ENCODE peak calls at places on chromosome 22, in eight cellular contexts. One of them, this sample, is unnamed.

GRCh38 chr22:44816141-44816540 is 63.8 kb downstream of the ARHGAP8 start:
- DNase-seq in nephron progenitor cell: no peak
- DNase-seq in naive thymus-derived CD4-positive, alpha-beta T cell: no peak
- DNase-seq in stimulated activated CD8-positive, alpha-beta memory T cell treated with anti-CD3 and anti-CD28 coated beads, Interleukin-4, amount 100 ng/mL, for 1 hour: no peak
- DNase-seq in cardiac fibroblast: no peak
- DNase-seq in stimulated activated CD4-positive, alpha-beta T cell treated with anti-CD3 and anti-CD28 coated beads, Interleukin-15, amount 100 ng/mL, for 1 hour: no peak
- DNase-seq in AG04450: no peak
- DNase-seq in iris pigment epithelial cell: no peak
- DNase-seq in this sample: no peak

GRCh38 chr22:38423512-38424503 is 31.2 kb downstream of the KCNJ4 start:
- DNase-seq in nephron progenitor cell: no peak
- DNase-seq in naive thymus-derived CD4-positive, alpha-beta T cell: no peak
- DNase-seq in stimulated activated CD8-positive, alpha-beta memory T cell treated with anti-CD3 and anti-CD28 coated beads, Interleukin-4, amount 100 ng/mL, for 1 hour: no peak
- DNase-seq in cardiac fibroblast: no peak
- DNase-seq in stimulated activated CD4-positive, alpha-beta T cell treated with anti-CD3 and anti-CD28 coated beads, Interleukin-15, amount 100 ng/mL, for 1 hour: no peak
- DNase-seq in AG04450: no peak
- DNase-seq in iris pigment epithelial cell: no peak
- DNase-seq in this sample: no peak

GRCh38 chr22:20615021-20615420 is 107.6 kb downstream of the MED15 start:
- DNase-seq in nephron progenitor cell: no peak
- DNase-seq in naive thymus-derived CD4-positive, alpha-beta T cell: no peak
- DNase-seq in stimulated activated CD8-positive, alpha-beta memory T cell treated with anti-CD3 and anti-CD28 coated beads, Interleukin-4, amount 100 ng/mL, for 1 hour: no peak
- DNase-seq in cardiac fibroblast: no peak
- DNase-seq in stimulated activated CD4-positive, alpha-beta T cell treated with anti-CD3 and anti-CD28 coated beads, Interleukin-15, amount 100 ng/mL, for 1 hour: no peak
- DNase-seq in AG04450: no peak
- DNase-seq in iris pigment epithelial cell: no peak
- DNase-seq in this sample: no peak

GRCh38 chr22:19325296-19325950 is 33.9 kb upstream of the CLTCL1 start:
- DNase-seq in nephron progenitor cell: no peak
- DNase-seq in naive thymus-derived CD4-positive, alpha-beta T cell: no peak
- DNase-seq in stimulated activated CD8-positive, alpha-beta memory T cell treated with anti-CD3 and anti-CD28 coated beads, Interleukin-4, amount 100 ng/mL, for 1 hour: no peak
- DNase-seq in cardiac fibroblast: peak; percentile 75
- DNase-seq in stimulated activated CD4-positive, alpha-beta T cell treated with anti-CD3 and anti-CD28 coated beads, Interleukin-15, amount 100 ng/mL, for 1 hour: no peak
- DNase-seq in AG04450: no peak
- DNase-seq in iris pigment epithelial cell: peak; percentile 78
- DNase-seq in this sample: no peak

GRCh38 chr22:20940904-20941385 is 23.7 kb downstream of the CRKL start:
- DNase-seq in nephron progenitor cell: no peak
- DNase-seq in naive thymus-derived CD4-positive, alpha-beta T cell: no peak
- DNase-seq in stimulated activated CD8-positive, alpha-beta memory T cell treated with anti-CD3 and anti-CD28 coated beads, Interleukin-4, amount 100 ng/mL, for 1 hour: no peak
- DNase-seq in cardiac fibroblast: no peak
- DNase-seq in stimulated activated CD4-positive, alpha-beta T cell treated with anti-CD3 and anti-CD28 coated beads, Interleukin-15, amount 100 ng/mL, for 1 hour: no peak
- DNase-seq in AG04450: no peak
- DNase-seq in iris pigment epithelial cell: no peak
- DNase-seq in this sample: no peak

GRCh38 chr22:46029574-46030200 is 52.7 kb upstream of the WNT7B start:
- DNase-seq in nephron progenitor cell: no peak
- DNase-seq in naive thymus-derived CD4-positive, alpha-beta T cell: no peak
- DNase-seq in stimulated activated CD8-positive, alpha-beta memory T cell treated with anti-CD3 and anti-CD28 coated beads, Interleukin-4, amount 100 ng/mL, for 1 hour: no peak
- DNase-seq in cardiac fibroblast: no peak
- DNase-seq in stimulated activated CD4-positive, alpha-beta T cell treated with anti-CD3 and anti-CD28 coated beads, Interleukin-15, amount 100 ng/mL, for 1 hour: no peak
- DNase-seq in AG04450: no peak
- DNase-seq in iris pigment epithelial cell: no peak
- DNase-seq in this sample: no peak

GRCh38 chr22:22753526-22754267 is 109.3 kb downstream of the GGTLC2 start:
- DNase-seq in nephron progenitor cell: peak; percentile 73
- DNase-seq in naive thymus-derived CD4-positive, alpha-beta T cell: peak; percentile 67
- DNase-seq in stimulated activated CD8-positive, alpha-beta memory T cell treated with anti-CD3 and anti-CD28 coated beads, Interleukin-4, amount 100 ng/mL, for 1 hour: peak; percentile 69
- DNase-seq in cardiac fibroblast: peak; percentile 55
- DNase-seq in stimulated activated CD4-positive, alpha-beta T cell treated with anti-CD3 and anti-CD28 coated beads, Interleukin-15, amount 100 ng/mL, for 1 hour: peak; percentile 66
- DNase-seq in AG04450: no peak
- DNase-seq in iris pigment epithelial cell: peak; percentile 54
- DNase-seq in this sample: no peak

GRCh38 chr22:42621505-42622002 is 6.9 kb upstream of the POLDIP3 start:
- DNase-seq in nephron progenitor cell: peak; percentile 90
- DNase-seq in naive thymus-derived CD4-positive, alpha-beta T cell: peak; percentile 33
- DNase-seq in stimulated activated CD8-positive, alpha-beta memory T cell treated with anti-CD3 and anti-CD28 coated beads, Interleukin-4, amount 100 ng/mL, for 1 hour: peak; percentile 21
- DNase-seq in cardiac fibroblast: peak; percentile 70
- DNase-seq in stimulated activated CD4-positive, alpha-beta T cell treated with anti-CD3 and anti-CD28 coated beads, Interleukin-15, amount 100 ng/mL, for 1 hour: peak; percentile 16
- DNase-seq in AG04450: no peak
- DNase-seq in iris pigment epithelial cell: peak; percentile 40
- DNase-seq in this sample: no peak

GRCh38 chr22:47210686-47211085 is 448.2 kb downstream of the TBC1D22A start:
- DNase-seq in nephron progenitor cell: no peak
- DNase-seq in naive thymus-derived CD4-positive, alpha-beta T cell: no peak
- DNase-seq in stimulated activated CD8-positive, alpha-beta memory T cell treated with anti-CD3 and anti-CD28 coated beads, Interleukin-4, amount 100 ng/mL, for 1 hour: no peak
- DNase-seq in cardiac fibroblast: no peak
- DNase-seq in stimulated activated CD4-positive, alpha-beta T cell treated with anti-CD3 and anti-CD28 coated beads, Interleukin-15, amount 100 ng/mL, for 1 hour: no peak
- DNase-seq in AG04450: no peak
- DNase-seq in iris pigment epithelial cell: no peak
- DNase-seq in this sample: no peak

GRCh38 chr22:50170453-50171318 is at the start of gene PANX2:
- DNase-seq in nephron progenitor cell: peak; percentile 64
- DNase-seq in naive thymus-derived CD4-positive, alpha-beta T cell: no peak
- DNase-seq in stimulated activated CD8-positive, alpha-beta memory T cell treated with anti-CD3 and anti-CD28 coated beads, Interleukin-4, amount 100 ng/mL, for 1 hour: no peak
- DNase-seq in cardiac fibroblast: no peak
- DNase-seq in stimulated activated CD4-positive, alpha-beta T cell treated with anti-CD3 and anti-CD28 coated beads, Interleukin-15, amount 100 ng/mL, for 1 hour: no peak
- DNase-seq in AG04450: no peak
- DNase-seq in iris pigment epithelial cell: no peak
- DNase-seq in this sample: no peak

GRCh38 chr22:39515266-39516050 is 4.9 kb upstream of the ATF4 start:
- DNase-seq in nephron progenitor cell: no peak
- DNase-seq in naive thymus-derived CD4-positive, alpha-beta T cell: peak; percentile 5
- DNase-seq in stimulated activated CD8-positive, alpha-beta memory T cell treated with anti-CD3 and anti-CD28 coated beads, Interleukin-4, amount 100 ng/mL, for 1 hour: no peak
- DNase-seq in cardiac fibroblast: no peak
- DNase-seq in stimulated activated CD4-positive, alpha-beta T cell treated with anti-CD3 and anti-CD28 coated beads, Interleukin-15, amount 100 ng/mL, for 1 hour: no peak
- DNase-seq in AG04450: no peak
- DNase-seq in iris pigment epithelial cell: no peak
- DNase-seq in this sample: no peak

GRCh38 chr22:23230348-23231068 is 50.2 kb downstream of the BCR start:
- DNase-seq in nephron progenitor cell: no peak
- DNase-seq in naive thymus-derived CD4-positive, alpha-beta T cell: no peak
- DNase-seq in stimulated activated CD8-positive, alpha-beta memory T cell treated with anti-CD3 and anti-CD28 coated beads, Interleukin-4, amount 100 ng/mL, for 1 hour: no peak
- DNase-seq in cardiac fibroblast: no peak
- DNase-seq in stimulated activated CD4-positive, alpha-beta T cell treated with anti-CD3 and anti-CD28 coated beads, Interleukin-15, amount 100 ng/mL, for 1 hour: no peak
- DNase-seq in AG04450: no peak
- DNase-seq in iris pigment epithelial cell: no peak
- DNase-seq in this sample: no peak

GRCh38 chr22:30922151-30922611 is 46.4 kb downstream of the MORC2 start:
- DNase-seq in nephron progenitor cell: no peak
- DNase-seq in naive thymus-derived CD4-positive, alpha-beta T cell: peak; percentile 77
- DNase-seq in stimulated activated CD8-positive, alpha-beta memory T cell treated with anti-CD3 and anti-CD28 coated beads, Interleukin-4, amount 100 ng/mL, for 1 hour: peak; percentile 77
- DNase-seq in cardiac fibroblast: peak; percentile 53
- DNase-seq in stimulated activated CD4-positive, alpha-beta T cell treated with anti-CD3 and anti-CD28 coated beads, Interleukin-15, amount 100 ng/mL, for 1 hour: peak; percentile 48
- DNase-seq in AG04450: no peak
- DNase-seq in iris pigment epithelial cell: peak; percentile 9
- DNase-seq in this sample: no peak

GRCh38 chr22:30841264-30841663 is 127.3 kb downstream of the MORC2 start:
- DNase-seq in nephron progenitor cell: no peak
- DNase-seq in naive thymus-derived CD4-positive, alpha-beta T cell: no peak
- DNase-seq in stimulated activated CD8-positive, alpha-beta memory T cell treated with anti-CD3 and anti-CD28 coated beads, Interleukin-4, amount 100 ng/mL, for 1 hour: no peak
- DNase-seq in cardiac fibroblast: peak; percentile 86
- DNase-seq in stimulated activated CD4-positive, alpha-beta T cell treated with anti-CD3 and anti-CD28 coated beads, Interleukin-15, amount 100 ng/mL, for 1 hour: no peak
- DNase-seq in AG04450: no peak
- DNase-seq in iris pigment epithelial cell: peak; percentile 69
- DNase-seq in this sample: no peak

GRCh38 chr22:47172771-47173534 is 410.5 kb downstream of the TBC1D22A start:
- DNase-seq in nephron progenitor cell: no peak
- DNase-seq in naive thymus-derived CD4-positive, alpha-beta T cell: no peak
- DNase-seq in stimulated activated CD8-positive, alpha-beta memory T cell treated with anti-CD3 and anti-CD28 coated beads, Interleukin-4, amount 100 ng/mL, for 1 hour: no peak
- DNase-seq in cardiac fibroblast: no peak
- DNase-seq in stimulated activated CD4-positive, alpha-beta T cell treated with anti-CD3 and anti-CD28 coated beads, Interleukin-15, amount 100 ng/mL, for 1 hour: no peak
- DNase-seq in AG04450: no peak
- DNase-seq in iris pigment epithelial cell: no peak
- DNase-seq in this sample: no peak

GRCh38 chr22:20066617-20067383 is 13.2 kb upstream of the DGCR8 start:
- DNase-seq in nephron progenitor cell: no peak
- DNase-seq in naive thymus-derived CD4-positive, alpha-beta T cell: no peak
- DNase-seq in stimulated activated CD8-positive, alpha-beta memory T cell treated with anti-CD3 and anti-CD28 coated beads, Interleukin-4, amount 100 ng/mL, for 1 hour: no peak
- DNase-seq in cardiac fibroblast: no peak
- DNase-seq in stimulated activated CD4-positive, alpha-beta T cell treated with anti-CD3 and anti-CD28 coated beads, Interleukin-15, amount 100 ng/mL, for 1 hour: no peak
- DNase-seq in AG04450: no peak
- DNase-seq in iris pigment epithelial cell: no peak
- DNase-seq in this sample: no peak

GRCh38 chr22:27997538-27997937 is 78.5 kb upstream of the PITPNB start:
- DNase-seq in nephron progenitor cell: no peak
- DNase-seq in naive thymus-derived CD4-positive, alpha-beta T cell: no peak
- DNase-seq in stimulated activated CD8-positive, alpha-beta memory T cell treated with anti-CD3 and anti-CD28 coated beads, Interleukin-4, amount 100 ng/mL, for 1 hour: no peak
- DNase-seq in cardiac fibroblast: peak; percentile 64
- DNase-seq in stimulated activated CD4-positive, alpha-beta T cell treated with anti-CD3 and anti-CD28 coated beads, Interleukin-15, amount 100 ng/mL, for 1 hour: no peak
- DNase-seq in AG04450: no peak
- DNase-seq in iris pigment epithelial cell: no peak
- DNase-seq in this sample: no peak

GRCh38 chr22:36350751-36351594 is 36.8 kb downstream of the MYH9 start:
- DNase-seq in nephron progenitor cell: no peak
- DNase-seq in naive thymus-derived CD4-positive, alpha-beta T cell: no peak
- DNase-seq in stimulated activated CD8-positive, alpha-beta memory T cell treated with anti-CD3 and anti-CD28 coated beads, Interleukin-4, amount 100 ng/mL, for 1 hour: no peak
- DNase-seq in cardiac fibroblast: peak; percentile 69
- DNase-seq in stimulated activated CD4-positive, alpha-beta T cell treated with anti-CD3 and anti-CD28 coated beads, Interleukin-15, amount 100 ng/mL, for 1 hour: no peak
- DNase-seq in AG04450: no peak
- DNase-seq in iris pigment epithelial cell: peak; percentile 60
- DNase-seq in this sample: no peak

GRCh38 chr22:40519284-40519947 is 117.1 kb downstream of the MRTFA start:
- DNase-seq in nephron progenitor cell: no peak
- DNase-seq in naive thymus-derived CD4-positive, alpha-beta T cell: peak; percentile 36
- DNase-seq in stimulated activated CD8-positive, alpha-beta memory T cell treated with anti-CD3 and anti-CD28 coated beads, Interleukin-4, amount 100 ng/mL, for 1 hour: no peak
- DNase-seq in cardiac fibroblast: no peak
- DNase-seq in stimulated activated CD4-positive, alpha-beta T cell treated with anti-CD3 and anti-CD28 coated beads, Interleukin-15, amount 100 ng/mL, for 1 hour: no peak
- DNase-seq in AG04450: no peak
- DNase-seq in iris pigment epithelial cell: no peak
- DNase-seq in this sample: no peak

GRCh38 chr22:44576311-44577260 is 78.6 kb upstream of the RTL6 start:
- DNase-seq in nephron progenitor cell: no peak
- DNase-seq in naive thymus-derived CD4-positive, alpha-beta T cell: no peak
- DNase-seq in stimulated activated CD8-positive, alpha-beta memory T cell treated with anti-CD3 and anti-CD28 coated beads, Interleukin-4, amount 100 ng/mL, for 1 hour: no peak
- DNase-seq in cardiac fibroblast: no peak
- DNase-seq in stimulated activated CD4-positive, alpha-beta T cell treated with anti-CD3 and anti-CD28 coated beads, Interleukin-15, amount 100 ng/mL, for 1 hour: no peak
- DNase-seq in AG04450: no peak
- DNase-seq in iris pigment epithelial cell: no peak
- DNase-seq in this sample: no peak

GRCh38 chr22:43186272-43187170 is at the start of gene TTLL12:
- DNase-seq in nephron progenitor cell: peak; percentile 81
- DNase-seq in naive thymus-derived CD4-positive, alpha-beta T cell: peak; percentile 53
- DNase-seq in stimulated activated CD8-positive, alpha-beta memory T cell treated with anti-CD3 and anti-CD28 coated beads, Interleukin-4, amount 100 ng/mL, for 1 hour: peak; percentile 39
- DNase-seq in cardiac fibroblast: peak; percentile 35
- DNase-seq in stimulated activated CD4-positive, alpha-beta T cell treated with anti-CD3 and anti-CD28 coated beads, Interleukin-15, amount 100 ng/mL, for 1 hour: peak; percentile 41
- DNase-seq in AG04450: no peak
- DNase-seq in iris pigment epithelial cell: peak; percentile 51
- DNase-seq in this sample: no peak

This sample was measured in NCI-H524 treated with DMSO at 0.1 percent for 48 hours.